ENCODE peak calls at places on chromosomes 16 and 17, in four cellular contexts. Y is B cell, L is thoracic aorta, Q is HFF-Myc. M is an unnamed sample.

GRCh38 chr17:11598274-11599221 is at the start of gene DNAH9:
- DNase-seq in Y (peak; percentile 4), Q (peak; percentile 0), L (peak; percentile 55), M (peak; percentile 29)

GRCh38 chr17:57966246-57966645 is 11.0 kb upstream of the CUEDC1 start:
- DNase-seq in Q (no peak), L (no peak), Y (no peak), M (no peak)

GRCh38 chr16:73028721-73029361 is 19.1 kb downstream of the ZFHX3 start:
- DNase-seq in L (no peak), Y (no peak), Q (no peak), M (no peak)

GRCh38 chr17:36683387-36683786 is 82.0 kb downstream of the MRM1 start:
- DNase-seq in Q (no peak), L (no peak), Y (no peak), M (no peak)

GRCh38 chr16:86566601-86566965 is at the start of gene FOXC2:
- DNase-seq in Y (peak; percentile 47), L (peak; percentile 85), Q (peak; percentile 65), M (no peak)

GRCh38 chr17:59848385-59848668 is 44.4 kb downstream of the TUBD1 start:
- DNase-seq in Q (no peak), Y (no peak), L (no peak), M (no peak)

GRCh38 chr17:83186226-83186625 is 106.8 kb downstream of the METRNL start:
- DNase-seq in Q (no peak), L (no peak), Y (no peak), M (no peak)

GRCh38 chr16:27313422-27314160 is at the start of gene IL4R:
- DNase-seq in Q (peak; percentile 17), L (peak; percentile 56), Y (peak; percentile 83), M (peak; percentile 80)

GRCh38 chr16:77539336-77539735 is 104.5 kb upstream of the ADAMTS18 start:
- DNase-seq in Q (no peak), L (no peak), Y (no peak), M (no peak)

GRCh38 chr17:82449136-82449882 is 1.2 kb downstream of the CYBC1 start:
- DNase-seq in L (no peak), Q (no peak), Y (peak; percentile 98), M (no peak)

GRCh38 chr17:64622931-64623654 is 39.0 kb downstream of the SMURF2 start:
- DNase-seq in Y (no peak), Q (peak; percentile 65), L (no peak), M (peak; percentile 59)

GRCh38 chr17:10328971-10329923 is 43.6 kb downstream of the MYH13 start:
- DNase-seq in Q (no peak), Y (no peak), L (no peak), M (no peak)

GRCh38 chr17:20111538-20111937 is 102.4 kb downstream of the SPECC1 start:
- DNase-seq in Y (no peak), L (no peak), Q (no peak), M (no peak)

GRCh38 chr16:77618011-77618410 is 104.3 kb upstream of the NUDT7 start:
- DNase-seq in Y (no peak), Q (no peak), L (no peak), M (no peak)

GRCh38 chr17:44351464-44351863 is 6.4 kb downstream of the GRN start:
- DNase-seq in Y (no peak), Q (no peak), L (no peak), M (no peak)

GRCh38 chr16:23499801-23500200 is 10.5 kb downstream of the GGA2 start:
- DNase-seq in Y (no peak), L (no peak), Q (no peak), M (no peak)

GRCh38 chr16:49462356-49462988 is 88.9 kb downstream of the C16orf78 start:
- DNase-seq in Y (no peak), L (no peak), Q (no peak), M (no peak)

GRCh38 chr17:33056392-33057146 is 64.9 kb downstream of the SPACA3 start:
- DNase-seq in L (no peak), Q (no peak), Y (no peak), M (no peak)

GRCh38 chr17:77801545-77802332 is 156.8 kb upstream of the TNRC6C start:
- DNase-seq in L (no peak), Q (no peak), Y (no peak), M (no peak)

GRCh38 chr17:55727275-55727674 is 4.6 kb upstream of the TMEM100 start:
- DNase-seq in Y (no peak), L (no peak), Q (no peak), M (no peak)

GRCh38 chr17:76772842-76773521 is 35.1 kb downstream of the MFSD11 start:
- DNase-seq in Q (peak; percentile 92), L (no peak), Y (no peak), M (no peak)

GRCh38 chr16:68371706-68372380 is 61.0 kb downstream of the PRMT7 start:
- DNase-seq in Y (no peak), L (no peak), Q (no peak), M (no peak)

GRCh38 chr17:57096472-57097198 is 11.6 kb downstream of the AKAP1 start:
- DNase-seq in Y (no peak), L (no peak), Q (no peak), M (no peak)

GRCh38 chr16:75265911-75266701 is 14.7 kb upstream of the BCAR1 start:
- DNase-seq in Y (no peak), L (no peak), Q (no peak), M (no peak)

GRCh38 chr17:5049314-5049819 is 14.1 kb upstream of the SLC52A1 start:
- DNase-seq in Y (peak; percentile 78), L (no peak), Q (no peak), M (no peak)

GRCh38 chr17:1899403-1900000 is 69.7 kb downstream of the RPA1 start:
- DNase-seq in L (no peak), Y (no peak), Q (no peak), M (no peak)
- TF ChIP-seq CTCF in L (peak; percentile 10), Y (no peak), Q (peak; percentile 11), M (peak; percentile 37)

GRCh38 chr17:74234482-74234881 is 21.1 kb downstream of the TTYH2 start:
- DNase-seq in Q (no peak), L (no peak), Y (no peak), M (no peak)
- TF ChIP-seq CTCF in Q (no peak), L (no peak), Y (no peak), M (no peak)

GRCh38 chr17:80414508-80414802 is 512 bp upstream of the ENDOV start:
- DNase-seq in L (no peak), Q (no peak), Y (no peak), M (no peak)
- TF ChIP-seq CTCF in L (no peak), Q (no peak), Y (no peak), M (peak; percentile 13)

GRCh38 chr16:30722443-30722842 is 23.5 kb downstream of the SRCAP start:
- DNase-seq in Y (no peak), L (no peak), Q (no peak), M (no peak)
- TF ChIP-seq CTCF in Y (no peak), L (no peak), Q (no peak), M (peak; percentile 22)

GRCh38 chr16:17852977-17853702 is 382.4 kb upstream of the XYLT1 start:
- DNase-seq in Q (no peak), L (no peak), Y (no peak), M (no peak)
- TF ChIP-seq CTCF in Q (no peak), L (no peak), Y (no peak), M (no peak)

DNA sequence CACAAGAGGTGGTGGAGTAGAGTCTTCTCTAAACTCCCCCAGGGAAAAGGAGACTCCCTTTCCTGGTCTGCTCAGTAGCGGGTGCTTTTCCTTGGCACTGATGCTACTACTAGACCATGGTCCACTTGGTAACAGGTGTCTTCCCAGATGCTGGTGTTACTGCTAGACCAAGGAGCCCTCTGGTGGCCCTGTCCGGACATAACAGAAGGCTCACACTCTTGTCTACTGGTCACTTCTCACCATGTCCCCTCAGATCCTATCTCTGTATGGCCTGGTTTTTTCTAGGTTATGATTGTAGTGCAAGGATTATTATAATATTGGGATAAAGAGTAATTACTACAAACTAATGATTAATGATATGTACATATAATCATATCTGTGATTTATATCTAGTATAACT is 49.7 kb upstream of the ARL4D start:
- DNase-seq in L (no peak), Q (no peak), Y (no peak), M (no peak)
- TF ChIP-seq CTCF in L (no peak), Q (peak; percentile 18), Y (no peak), M (peak; percentile 7)

GRCh38 chr16:85557976-85558589 is 55.0 kb upstream of the GSE1 start:
- DNase-seq in Y (peak; percentile 41), Q (no peak), L (no peak), M (no peak)

GRCh38 chr16:85555549-85556455 is 57.3 kb upstream of the GSE1 start:
- DNase-seq in L (no peak), Y (peak; percentile 73), Q (no peak), M (no peak)

GRCh38 chr16:85556456-85557082 is 56.6 kb upstream of the GSE1 start:
- DNase-seq in Q (no peak), L (no peak), Y (peak; percentile 81), M (no peak)

GRCh38 chr16:85554791-85555548 is 58.2 kb upstream of the GSE1 start:
- DNase-seq in L (peak; percentile 53), Q (no peak), Y (peak; percentile 81), M (no peak)

DNA sequence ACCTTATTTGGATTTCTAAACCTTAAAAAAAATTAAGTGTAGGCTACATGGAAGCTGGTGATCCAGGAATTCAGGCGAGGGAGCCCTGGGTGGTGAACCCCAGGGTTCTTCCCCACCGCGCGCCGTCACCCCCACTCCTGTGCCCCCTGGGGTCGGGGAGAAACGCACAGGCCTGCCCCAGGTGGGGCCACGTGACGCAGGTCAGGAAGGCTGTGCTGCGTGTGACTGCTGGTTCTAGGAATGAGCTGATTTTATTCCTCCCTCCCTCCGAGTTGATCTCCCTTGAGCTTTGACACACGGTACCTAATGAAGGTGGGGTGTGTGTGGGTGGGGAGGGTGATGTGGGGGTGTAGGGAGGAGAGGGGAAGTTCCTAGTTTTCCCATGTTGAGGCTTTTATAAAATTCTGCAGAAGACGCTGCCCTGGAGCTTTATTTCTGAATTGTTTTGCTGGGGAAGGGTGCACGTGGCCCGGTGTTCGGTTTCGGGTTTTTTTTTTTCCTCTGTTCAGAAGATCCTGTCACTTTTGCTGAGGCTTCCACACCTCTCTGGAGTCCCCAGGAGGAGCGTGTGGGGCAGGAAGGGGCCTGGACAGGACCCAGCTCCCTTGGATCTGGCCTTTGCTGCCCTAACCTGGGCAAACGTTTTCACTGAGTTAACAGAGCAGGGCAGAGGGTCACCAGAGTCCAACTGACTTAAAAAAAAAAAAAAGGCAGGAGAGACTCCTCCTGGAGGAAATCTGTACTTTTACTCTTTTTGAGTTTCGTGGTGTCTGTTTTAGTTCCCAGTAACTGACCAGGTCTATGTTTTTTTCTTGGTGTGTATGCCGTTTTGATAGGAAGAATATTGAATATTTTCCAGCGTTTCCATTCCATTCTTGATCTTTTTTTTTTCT is 55.8 kb upstream of the GSE1 start:
- DNase-seq in L (no peak), Y (peak; percentile 68), Q (no peak), M (no peak)
- TF ChIP-seq CTCF in L (peak; percentile 8), Y (no peak), Q (no peak), M (peak; percentile 30)